ENCODE peak calls at places on chromosomes 2 and 18, in nine cellular contexts. One of them, this sample, is unnamed.

GRCh38 chr2:230748087-230748486 is 35.4 kb downstream of the CAB39 start:
- DNase-seq in osteocyte: no peak
- DNase-seq in HepG2: no peak
- DNase-seq in T-helper 17 cell: no peak
- DNase-seq in T-helper 2 cell: no peak
- DNase-seq in gastrocnemius medialis: no peak
- DNase-seq in activated naive CD8-positive, alpha-beta T cell treated with anti-CD3 and anti-CD28 coated beads, Interleukin-2, amount 50 U/mL, for 16 hours: no peak
- DNase-seq in HS-27A: no peak
- DNase-seq in NCI-H774: no peak
- DNase-seq in this sample: no peak

GRCh38 chr18:34650121-34650545 is 60.0 kb upstream of the DTNA start:
- DNase-seq in T-helper 2 cell: no peak
- DNase-seq in osteocyte: no peak
- DNase-seq in T-helper 17 cell: no peak
- DNase-seq in HS-27A: no peak
- DNase-seq in activated naive CD8-positive, alpha-beta T cell treated with anti-CD3 and anti-CD28 coated beads, Interleukin-2, amount 50 U/mL, for 16 hours: no peak
- DNase-seq in NCI-H774: no peak
- DNase-seq in gastrocnemius medialis: no peak
- DNase-seq in HepG2: no peak
- DNase-seq in this sample: no peak

GRCh38 chr2:10576456-10576855 is 113.3 kb downstream of the NOL10 start:
- DNase-seq in gastrocnemius medialis: no peak
- DNase-seq in NCI-H774: no peak
- DNase-seq in T-helper 2 cell: no peak
- DNase-seq in T-helper 17 cell: no peak
- DNase-seq in osteocyte: no peak
- DNase-seq in activated naive CD8-positive, alpha-beta T cell treated with anti-CD3 and anti-CD28 coated beads, Interleukin-2, amount 50 U/mL, for 16 hours: no peak
- DNase-seq in HepG2: no peak
- DNase-seq in HS-27A: no peak
- DNase-seq in this sample: no peak

GRCh38 chr2:229798446-229799147 is 84.2 kb upstream of the DNER start:
- DNase-seq in NCI-H774: no peak
- DNase-seq in T-helper 17 cell: no peak
- DNase-seq in gastrocnemius medialis: no peak
- DNase-seq in HepG2: no peak
- DNase-seq in T-helper 2 cell: no peak
- DNase-seq in osteocyte: no peak
- DNase-seq in HS-27A: no peak
- DNase-seq in activated naive CD8-positive, alpha-beta T cell treated with anti-CD3 and anti-CD28 coated beads, Interleukin-2, amount 50 U/mL, for 16 hours: no peak
- DNase-seq in this sample: no peak

GRCh38 chr2:127615511-127616166 is 30.3 kb upstream of the GPR17 start:
- DNase-seq in T-helper 2 cell: no peak
- DNase-seq in osteocyte: peak
- DNase-seq in HS-27A: no peak
- DNase-seq in activated naive CD8-positive, alpha-beta T cell treated with anti-CD3 and anti-CD28 coated beads, Interleukin-2, amount 50 U/mL, for 16 hours: no peak
- DNase-seq in gastrocnemius medialis: no peak
- DNase-seq in T-helper 17 cell: no peak
- DNase-seq in HepG2: no peak
- DNase-seq in NCI-H774: no peak
- DNase-seq in this sample: no peak

GRCh38 chr2:157820202-157820601 is 55.9 kb downstream of the ACVR1 start:
- DNase-seq in activated naive CD8-positive, alpha-beta T cell treated with anti-CD3 and anti-CD28 coated beads, Interleukin-2, amount 50 U/mL, for 16 hours: no peak
- DNase-seq in T-helper 2 cell: no peak
- DNase-seq in NCI-H774: no peak
- DNase-seq in osteocyte: no peak
- DNase-seq in gastrocnemius medialis: no peak
- DNase-seq in HepG2: no peak
- DNase-seq in HS-27A: no peak
- DNase-seq in T-helper 17 cell: no peak
- DNase-seq in this sample: no peak

GRCh38 chr2:55811048-55811447 is 112.5 kb downstream of the EFEMP1 start:
- DNase-seq in T-helper 17 cell: no peak
- DNase-seq in activated naive CD8-positive, alpha-beta T cell treated with anti-CD3 and anti-CD28 coated beads, Interleukin-2, amount 50 U/mL, for 16 hours: no peak
- DNase-seq in T-helper 2 cell: no peak
- DNase-seq in HS-27A: no peak
- DNase-seq in HepG2: no peak
- DNase-seq in NCI-H774: no peak
- DNase-seq in gastrocnemius medialis: no peak
- DNase-seq in osteocyte: no peak
- DNase-seq in this sample: no peak

GRCh38 chr2:8535821-8536685 is 145.8 kb upstream of the ID2 start:
- DNase-seq in osteocyte: no peak
- DNase-seq in HS-27A: no peak
- DNase-seq in activated naive CD8-positive, alpha-beta T cell treated with anti-CD3 and anti-CD28 coated beads, Interleukin-2, amount 50 U/mL, for 16 hours: no peak
- DNase-seq in HepG2: no peak
- DNase-seq in NCI-H774: no peak
- DNase-seq in gastrocnemius medialis: no peak
- DNase-seq in T-helper 2 cell: no peak
- DNase-seq in T-helper 17 cell: no peak
- DNase-seq in this sample: no peak

GRCh38 chr2:69948032-69948962 is 13.1 kb downstream of the ASPRV1 start:
- DNase-seq in T-helper 2 cell: no peak
- DNase-seq in NCI-H774: no peak
- DNase-seq in gastrocnemius medialis: no peak
- DNase-seq in T-helper 17 cell: no peak
- DNase-seq in osteocyte: no peak
- DNase-seq in HepG2: no peak
- DNase-seq in activated naive CD8-positive, alpha-beta T cell treated with anti-CD3 and anti-CD28 coated beads, Interleukin-2, amount 50 U/mL, for 16 hours: no peak
- DNase-seq in HS-27A: no peak
- DNase-seq in this sample: no peak

GRCh38 chr2:160741815-160742214 is 248.2 kb upstream of the RBMS1 start:
- DNase-seq in T-helper 17 cell: no peak
- DNase-seq in HS-27A: no peak
- DNase-seq in gastrocnemius medialis: no peak
- DNase-seq in NCI-H774: no peak
- DNase-seq in activated naive CD8-positive, alpha-beta T cell treated with anti-CD3 and anti-CD28 coated beads, Interleukin-2, amount 50 U/mL, for 16 hours: no peak
- DNase-seq in HepG2: no peak
- DNase-seq in osteocyte: no peak
- DNase-seq in T-helper 2 cell: no peak
- DNase-seq in this sample: no peak

GRCh38 chr2:202109737-202110184 is 36.7 kb downstream of the KIAA2012 start:
- DNase-seq in NCI-H774: no peak
- DNase-seq in T-helper 17 cell: no peak
- DNase-seq in HepG2: no peak
- DNase-seq in activated naive CD8-positive, alpha-beta T cell treated with anti-CD3 and anti-CD28 coated beads, Interleukin-2, amount 50 U/mL, for 16 hours: no peak
- DNase-seq in HS-27A: no peak
- DNase-seq in osteocyte: no peak
- DNase-seq in gastrocnemius medialis: peak
- DNase-seq in T-helper 2 cell: no peak
- DNase-seq in this sample: no peak

GRCh38 chr2:182715121-182715895 is 749 bp upstream of the DNAJC10 start:
- DNase-seq in T-helper 2 cell: no peak
- DNase-seq in NCI-H774: no peak
- DNase-seq in osteocyte: no peak
- DNase-seq in T-helper 17 cell: no peak
- DNase-seq in gastrocnemius medialis: no peak
- DNase-seq in HS-27A: no peak
- DNase-seq in HepG2: peak
- DNase-seq in activated naive CD8-positive, alpha-beta T cell treated with anti-CD3 and anti-CD28 coated beads, Interleukin-2, amount 50 U/mL, for 16 hours: no peak
- DNase-seq in this sample: no peak

GRCh38 chr2:119352357-119352756 is 14.3 kb downstream of the C2orf76 start:
- DNase-seq in gastrocnemius medialis: peak
- DNase-seq in HS-27A: no peak
- DNase-seq in osteocyte: no peak
- DNase-seq in T-helper 2 cell: no peak
- DNase-seq in T-helper 17 cell: no peak
- DNase-seq in activated naive CD8-positive, alpha-beta T cell treated with anti-CD3 and anti-CD28 coated beads, Interleukin-2, amount 50 U/mL, for 16 hours: no peak
- DNase-seq in HepG2: no peak
- DNase-seq in NCI-H774: no peak
- DNase-seq in this sample: no peak

GRCh38 chr2:16750175-16750924 is 84.7 kb upstream of the CYRIA start:
- DNase-seq in HepG2: no peak
- DNase-seq in activated naive CD8-positive, alpha-beta T cell treated with anti-CD3 and anti-CD28 coated beads, Interleukin-2, amount 50 U/mL, for 16 hours: no peak
- DNase-seq in osteocyte: no peak
- DNase-seq in HS-27A: no peak
- DNase-seq in T-helper 17 cell: no peak
- DNase-seq in gastrocnemius medialis: no peak
- DNase-seq in NCI-H774: no peak
- DNase-seq in T-helper 2 cell: no peak
- DNase-seq in this sample: no peak

GRCh38 chr2:75716406-75716805 is 5.7 kb upstream of the GCFC2 start:
- DNase-seq in HS-27A: no peak
- DNase-seq in T-helper 2 cell: no peak
- DNase-seq in osteocyte: no peak
- DNase-seq in activated naive CD8-positive, alpha-beta T cell treated with anti-CD3 and anti-CD28 coated beads, Interleukin-2, amount 50 U/mL, for 16 hours: no peak
- DNase-seq in T-helper 17 cell: no peak
- DNase-seq in NCI-H774: no peak
- DNase-seq in gastrocnemius medialis: no peak
- DNase-seq in HepG2: no peak
- DNase-seq in this sample: no peak

GRCh38 chr18:35127201-35127600 is 86.0 kb downstream of the MAPRE2 start:
- DNase-seq in HepG2: peak
- DNase-seq in gastrocnemius medialis: no peak
- DNase-seq in NCI-H774: no peak
- DNase-seq in osteocyte: no peak
- DNase-seq in activated naive CD8-positive, alpha-beta T cell treated with anti-CD3 and anti-CD28 coated beads, Interleukin-2, amount 50 U/mL, for 16 hours: no peak
- DNase-seq in HS-27A: no peak
- DNase-seq in T-helper 2 cell: no peak
- DNase-seq in T-helper 17 cell: no peak
- DNase-seq in this sample: no peak

GRCh38 chr2:128354161-128354560 is 35.5 kb upstream of the HS6ST1 start:
- DNase-seq in HepG2: no peak
- DNase-seq in HS-27A: no peak
- DNase-seq in T-helper 2 cell: no peak
- DNase-seq in osteocyte: no peak
- DNase-seq in activated naive CD8-positive, alpha-beta T cell treated with anti-CD3 and anti-CD28 coated beads, Interleukin-2, amount 50 U/mL, for 16 hours: no peak
- DNase-seq in T-helper 17 cell: no peak
- DNase-seq in gastrocnemius medialis: no peak
- DNase-seq in NCI-H774: no peak
- DNase-seq in this sample: no peak

GRCh38 chr2:9164112-9164608 is 42.5 kb upstream of the ASAP2 start:
- DNase-seq in HepG2: no peak
- DNase-seq in HS-27A: no peak
- DNase-seq in T-helper 2 cell: no peak
- DNase-seq in gastrocnemius medialis: no peak
- DNase-seq in osteocyte: no peak
- DNase-seq in NCI-H774: no peak
- DNase-seq in activated naive CD8-positive, alpha-beta T cell treated with anti-CD3 and anti-CD28 coated beads, Interleukin-2, amount 50 U/mL, for 16 hours: no peak
- DNase-seq in T-helper 17 cell: no peak
- DNase-seq in this sample: no peak

GRCh38 chr2:208466133-208466919 is 59.7 kb downstream of the PTH2R start:
- DNase-seq in NCI-H774: peak
- DNase-seq in T-helper 17 cell: no peak
- DNase-seq in gastrocnemius medialis: no peak
- DNase-seq in osteocyte: no peak
- DNase-seq in T-helper 2 cell: no peak
- DNase-seq in activated naive CD8-positive, alpha-beta T cell treated with anti-CD3 and anti-CD28 coated beads, Interleukin-2, amount 50 U/mL, for 16 hours: no peak
- DNase-seq in HepG2: peak
- DNase-seq in HS-27A: no peak
- DNase-seq in this sample: peak

GRCh38 chr2:39981877-39982276 is 202.8 kb upstream of the THUMPD2 start:
- DNase-seq in gastrocnemius medialis: no peak
- DNase-seq in HS-27A: no peak
- DNase-seq in osteocyte: no peak
- DNase-seq in HepG2: no peak
- DNase-seq in activated naive CD8-positive, alpha-beta T cell treated with anti-CD3 and anti-CD28 coated beads, Interleukin-2, amount 50 U/mL, for 16 hours: no peak
- DNase-seq in NCI-H774: peak
- DNase-seq in T-helper 2 cell: no peak
- DNase-seq in T-helper 17 cell: no peak
- DNase-seq in this sample: no peak

GRCh38 chr2:145095641-145096435 is 575.9 kb upstream of the ZEB2 start:
- DNase-seq in NCI-H774: no peak
- DNase-seq in HepG2: no peak
- DNase-seq in gastrocnemius medialis: no peak
- DNase-seq in T-helper 17 cell: no peak
- DNase-seq in HS-27A: no peak
- DNase-seq in activated naive CD8-positive, alpha-beta T cell treated with anti-CD3 and anti-CD28 coated beads, Interleukin-2, amount 50 U/mL, for 16 hours: no peak
- DNase-seq in osteocyte: no peak
- DNase-seq in T-helper 2 cell: no peak
- DNase-seq in this sample: no peak